ENCODE peak calls at places on chromosome 2, in four cellular contexts. L is K562, S is IMR-90, I is endothelial cell of umbilical vein. P is an unnamed sample. For H3K9me1, the result is how much of the 10 kb centered on the place peaks cover.

GRCh38 chr2:232957607-232958211 is 55.3 kb downstream of the NGEF start:
- DNase-seq in I (no peak), S (no peak), L (no peak), P (no peak)

GRCh38 chr2:25971596-25971995 is 10.7 kb downstream of the KIF3C start:
- DNase-seq in I (no peak), S (no peak), L (no peak), P (no peak)

GRCh38 chr2:26581991-26582842 is 58.9 kb downstream of the CIB4 start:
- DNase-seq in S (no peak), L (no peak), I (no peak), P (no peak)

GRCh38 chr2:196066794-196067382 is 1.7 kb downstream of the DNAH7 start:
- DNase-seq in L (peak), S (peak), I (peak), P (no peak)

GRCh38 chr2:75064691-75065396 is 106.4 kb downstream of the POLE4 start:
- DNase-seq in S (peak), L (peak), I (peak), P (no peak)

GRCh38 chr2:180187611-180188010 is 180.5 kb upstream of the CWC22 start:
- DNase-seq in I (no peak), L (no peak), S (no peak), P (no peak)

GRCh38 chr2:156574112-156574511 is 137.9 kb downstream of the GPD2 start:
- DNase-seq in I (no peak), S (no peak), L (no peak), P (no peak)

GRCh38 chr2:58923869-58924268 is 682.7 kb upstream of the FANCL start:
- DNase-seq in S (peak), I (no peak), L (no peak), P (no peak)

GRCh38 chr2:23273786-23274185 is 111.2 kb upstream of the KLHL29 start:
- DNase-seq in S (no peak), I (no peak), L (no peak), P (no peak)

GRCh38 chr2:215979615-215980014 is 33.7 kb downstream of the MREG start:
- DNase-seq in I (no peak), L (no peak), S (no peak), P (no peak)

GRCh38 chr2:215059724-215060123 is 78.7 kb downstream of the ABCA12 start:
- DNase-seq in S (peak), L (no peak), I (no peak), P (no peak)

GRCh38 chr2:234267534-234267933 is 217.0 kb downstream of the SPP2 start:
- DNase-seq in I (no peak), S (no peak), L (no peak), P (no peak)

GRCh38 chr2:69517410-69517809 is 80.2 kb upstream of the NFU1 start:
- DNase-seq in L (no peak), S (peak), I (no peak), P (no peak)

GRCh38 chr2:39919511-39920317 is 140.7 kb upstream of the THUMPD2 start:
- DNase-seq in I (no peak), S (no peak), L (no peak), P (no peak)

GRCh38 chr2:197168705-197169104 is 141.9 kb downstream of the ANKRD44 start:
- DNase-seq in S (peak), L (peak), I (peak), P (no peak)

GRCh38 chr2:121018136-121019057 is 266.6 kb downstream of the TFCP2L1 start:
- DNase-seq in L (peak), S (peak), I (no peak), P (no peak)

GRCh38 chr2:189613077-189613636 is 32.6 kb upstream of the SLC40A1 start:
- DNase-seq in S (peak), I (peak), L (peak), P (peak)

GRCh38 chr2:42117923-42118758 is 51.0 kb upstream of the EML4 start:
- DNase-seq in I (peak), S (peak), L (no peak), P (no peak)

GRCh38 chr2:241702405-241703127 is 727 bp downstream of the ING5 start:
- DNase-seq in L (peak), I (peak), S (peak), P (peak)
- H3K9ac ChIP-seq in L (peak), I (peak), S (peak), P (peak)

GRCh38 chr2:130288467-130289403 is 54.0 kb upstream of the IMP4 start:
- DNase-seq in S (no peak), L (peak), I (no peak), P (no peak)
- TF ChIP-seq CTCF in S (no peak), L (peak), I (no peak), P (peak)

GRCh38 chr2:63049291-63050185 is 1.1 kb upstream of the OTX1 start:
- DNase-seq in I (peak), L (no peak), S (peak), P (no peak)
- H3K9me1 ChIP-seq in I (under half), L (under half), S (under half), P (under half)

GRCh38 chr2:239268082-239268481 is 132.7 kb downstream of the HDAC4 start:
- DNase-seq in L (no peak), I (peak), S (no peak), P (no peak)
- H3K9ac ChIP-seq in L (no peak), I (no peak), S (no peak), P (no peak)

GRCh38 chr2:237072067-237072931 is 13.4 kb upstream of the COPS8 start:
- DNase-seq in I (peak), L (peak), S (peak), P (peak)
- TF ChIP-seq CTCF in I (peak), L (peak), S (peak), P (peak)

DNA sequence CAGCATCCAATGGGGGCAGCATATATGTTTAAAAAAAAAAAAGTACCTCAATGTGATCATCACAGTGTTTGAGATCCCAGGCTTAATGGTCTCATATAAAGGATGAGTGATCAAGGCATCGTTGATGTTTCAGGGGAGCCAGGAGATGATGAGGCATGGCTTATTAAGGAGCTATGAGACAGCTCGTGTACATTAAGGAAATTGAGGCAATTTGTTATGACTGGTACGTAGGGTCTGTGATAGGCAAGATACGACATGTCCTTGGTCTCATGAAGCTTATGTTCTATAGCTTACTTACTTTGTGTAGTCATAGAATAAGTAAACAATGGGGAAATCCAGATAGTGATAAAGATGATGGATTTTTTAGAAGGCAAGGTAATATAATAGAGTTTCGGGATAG is 49.1 kb upstream of the FAM171B start:
- DNase-seq in I (no peak), S (no peak), L (no peak), P (no peak)
- H3K9me1 ChIP-seq in I (under half), S (under half), L (under half), P (under half)

GRCh38 chr2:36380624-36381481 is 25.3 kb downstream of the CRIM1 start:
- DNase-seq in I (peak), S (no peak), L (no peak), P (no peak)
- H3K9ac ChIP-seq in I (peak), S (no peak), L (no peak), P (no peak)

DNA sequence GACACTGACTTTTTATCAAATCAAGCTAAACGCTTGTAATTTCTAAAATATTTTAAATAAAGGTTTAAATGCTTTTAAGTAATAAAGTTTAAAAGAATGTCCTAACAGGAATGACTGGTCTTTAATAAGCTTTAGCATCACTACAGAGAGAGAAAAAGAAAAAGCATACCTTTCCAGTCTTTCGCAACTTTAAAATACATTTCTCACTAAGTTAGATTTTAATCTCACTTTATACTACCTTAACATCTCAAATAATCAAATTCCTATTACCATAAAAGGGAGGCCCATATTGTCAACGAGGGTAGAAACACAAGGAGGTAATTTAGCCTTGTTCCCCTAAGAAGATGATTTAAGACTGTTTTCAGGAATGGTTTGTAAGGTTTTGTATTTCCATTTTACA is 80.7 kb downstream of the STRN start:
- DNase-seq in I (no peak), L (no peak), S (no peak), P (no peak)
- TF ChIP-seq CTCF in I (no peak), L (no peak), S (no peak), P (no peak)

GRCh38 chr2:7811073-7811472 is 870.8 kb upstream of the ID2 start:
- DNase-seq in L (no peak), I (no peak), S (no peak), P (no peak)
- H3K9me1 ChIP-seq in L (under half), I (under half), S (under half), P (under half)